ENCODE peak calls at places on chromosomes 12 and 14, in six cellular contexts. E is GM06990; Q is EH; S is COLO829; M is ecto neural progenitor cell; P is Jurkat, Clone E6-1. R is an unnamed sample.

GRCh38 chr14:101480747-101481530 is 80.4 kb upstream of the DIO3 start:
- DNase-seq in M (peak), P (no peak), S (no peak), E (no peak), Q (peak), R (no peak)

GRCh38 chr14:31935406-31935805 is 141.7 kb upstream of the ARHGAP5 start:
- DNase-seq in E (no peak), Q (no peak), M (no peak), P (no peak), S (no peak), R (no peak)

GRCh38 chr14:76710093-76711010 is 50.9 kb upstream of the VASH1 start:
- DNase-seq in S (peak), M (no peak), E (no peak), P (peak), Q (peak), R (peak)

GRCh38 chr14:59225281-59225680 is 36.8 kb downstream of the DAAM1 start:
- DNase-seq in M (no peak), E (no peak), Q (no peak), S (no peak), P (no peak), R (no peak)

GRCh38 chr12:39012870-39013269 is 107.5 kb upstream of the CPNE8 start:
- DNase-seq in E (no peak), Q (no peak), M (no peak), S (no peak), P (no peak), R (no peak)

GRCh38 chr14:71698027-71698426 is 234.2 kb upstream of the RGS6 start:
- DNase-seq in P (peak), E (no peak), S (no peak), M (no peak), Q (no peak), R (no peak)

GRCh38 chr12:89389755-89390661 is 37.7 kb upstream of the DUSP6 start:
- DNase-seq in E (no peak), S (no peak), P (no peak), Q (peak), M (no peak), R (no peak)

GRCh38 chr14:92748259-92749016 is at the start of gene LGMN:
- DNase-seq in P (peak), Q (peak), M (peak), S (peak), E (peak), R (peak)

GRCh38 chr14:74905595-74906142 is 17.4 kb downstream of the RPS6KL1 start:
- DNase-seq in P (peak), M (peak), E (peak), Q (peak), S (peak), R (peak)

GRCh38 chr12:23824358-23824757 is 125.1 kb downstream of the SOX5 start:
- DNase-seq in E (no peak), S (no peak), M (no peak), Q (no peak), P (no peak), R (no peak)

GRCh38 chr12:9049520-9050133 is 60.3 kb downstream of the KLRG1 start:
- DNase-seq in M (no peak), Q (peak), S (peak), P (peak), E (no peak), R (peak)

GRCh38 chr12:1612196-1612595 is 16.8 kb upstream of the WNT5B start:
- DNase-seq in P (no peak), Q (peak), M (no peak), E (no peak), S (no peak), R (no peak)

GRCh38 chr12:82593901-82594396 is 92.8 kb upstream of the TMTC2 start:
- DNase-seq in S (no peak), M (no peak), P (no peak), Q (no peak), E (no peak), R (no peak)

GRCh38 chr14:61860294-61860918 is 98.2 kb downstream of the SNAPC1 start:
- DNase-seq in Q (peak), P (peak), S (peak), E (peak), M (no peak), R (peak)

GRCh38 chr12:44654641-44655625 is 221.2 kb downstream of the NELL2 start:
- DNase-seq in E (no peak), M (peak), P (no peak), S (no peak), Q (no peak), R (peak)

GRCh38 chr14:56413721-56414120 is 165.9 kb upstream of the TMEM260 start:
- DNase-seq in P (no peak), S (no peak), M (no peak), E (no peak), Q (no peak), R (no peak)

GRCh38 chr12:2183556-2184541 is 131.1 kb downstream of the CACNA1C start:
- DNase-seq in E (no peak), Q (peak), S (peak), M (no peak), P (peak), R (peak)

GRCh38 chr12:52280796-52281560 is 6.5 kb downstream of the KRT86 start:
- DNase-seq in P (no peak), S (peak), M (peak), E (no peak), Q (peak), R (no peak)

GRCh38 chr14:39576726-39577125 is 144.5 kb upstream of the FBXO33 start:
- DNase-seq in Q (no peak), M (no peak), P (no peak), S (no peak), E (no peak), R (no peak)

GRCh38 chr12:84636801-84637285 is 275.8 kb downstream of the SLC6A15 start:
- DNase-seq in M (no peak), S (no peak), P (no peak), Q (peak), E (no peak), R (no peak)

GRCh38 chr14:58941666-58942065 is 246.8 kb upstream of the DAAM1 start:
- DNase-seq in Q (peak), P (no peak), M (no peak), S (peak), E (no peak), R (no peak)

GRCh38 chr14:88477513-88478250 is 77.1 kb downstream of the PTPN21 start:
- DNase-seq in Q (peak), S (peak), P (no peak), E (no peak), M (no peak), R (no peak)

GRCh38 chr12:106955377-106956047 is at the start of gene TMEM263:
- DNase-seq in M (peak), S (peak), E (peak), Q (peak), P (peak), R (peak)

GRCh38 chr14:49017451-49017850 is 568.7 kb downstream of the RPS29 start:
- DNase-seq in S (no peak), P (no peak), E (no peak), Q (no peak), M (no peak), R (no peak)

GRCh38 chr14:68042591-68043210 is 223.1 kb downstream of the RAD51B start:
- DNase-seq in P (no peak), S (no peak), M (no peak), Q (peak), E (no peak), R (no peak)

GRCh38 chr12:48875944-48876520 is 10.4 kb upstream of the RND1 start:
- DNase-seq in Q (no peak), S (no peak), E (no peak), P (no peak), M (no peak), R (no peak)

GRCh38 chr14:75982724-75983358 is 1.0 kb upstream of the TGFB3 start:
- DNase-seq in P (no peak), M (no peak), Q (peak), E (peak), S (no peak), R (no peak)

GRCh38 chr12:82329508-82329907 is 28.7 kb downstream of the CCDC59 start:
- DNase-seq in S (no peak), P (no peak), E (no peak), M (no peak), Q (no peak), R (peak)

GRCh38 chr12:62698701-62699101 is 232.1 kb downstream of the MON2 start:
- DNase-seq in E (no peak), M (no peak), Q (peak), P (no peak), S (no peak), R (no peak)

GRCh38 chr12:51183816-51184215 is 10.9 kb upstream of the TFCP2 start:
- DNase-seq in M (no peak), S (no peak), Q (peak), P (no peak), E (no peak), R (peak)

GRCh38 chr12:130281157-130281799 is 56.4 kb upstream of the PIWIL1 start:
- DNase-seq in M (peak), S (peak), Q (peak), P (peak), E (peak), R (peak)

GRCh38 chr14:76152333-76152681 is 585 bp downstream of the GPATCH2L start:
- DNase-seq in S (peak), M (peak), Q (peak), P (peak), E (peak), R (peak)

GRCh38 chr14:102898776-102899515 is 23.5 kb upstream of the AMN start:
- DNase-seq in M (no peak), E (no peak), P (no peak), Q (no peak), S (no peak), R (no peak)